ENCODE peak calls at places on chromosomes 6 and 20, in seven cellular contexts. One of them, this sample, is unnamed.

GRCh38 chr6:149032599-149033405 is 284.7 kb upstream of the TAB2 start:
- DNase-seq in BJ: peak; percentile 64
- DNase-seq in GM23338: no peak
- DNase-seq in nephron progenitor cell: no peak
- DNase-seq in hepatocyte: no peak
- DNase-seq in tibial artery: no peak
- DNase-seq in progenitor cell of endocrine pancreas: no peak
- DNase-seq in this sample: no peak

GRCh38 chr6:5992551-5993225 is 14.0 kb downstream of the NRN1 start:
- DNase-seq in BJ: no peak
- DNase-seq in GM23338: peak; percentile 41
- DNase-seq in nephron progenitor cell: peak; percentile 27
- DNase-seq in hepatocyte: no peak
- DNase-seq in tibial artery: no peak
- DNase-seq in progenitor cell of endocrine pancreas: no peak
- DNase-seq in this sample: no peak

GRCh38 chr6:15444881-15445280 is 199.0 kb downstream of the JARID2 start:
- DNase-seq in BJ: no peak
- DNase-seq in GM23338: no peak
- DNase-seq in nephron progenitor cell: no peak
- DNase-seq in hepatocyte: no peak
- DNase-seq in tibial artery: no peak
- DNase-seq in progenitor cell of endocrine pancreas: no peak
- DNase-seq in this sample: no peak

GRCh38 chr6:157462956-157463742 is 82.2 kb downstream of the ZDHHC14 start:
- DNase-seq in BJ: no peak
- DNase-seq in GM23338: peak; percentile 38
- DNase-seq in nephron progenitor cell: no peak
- DNase-seq in hepatocyte: no peak
- DNase-seq in tibial artery: no peak
- DNase-seq in progenitor cell of endocrine pancreas: no peak
- DNase-seq in this sample: no peak

GRCh38 chr6:125236536-125237327 is 65.0 kb downstream of the HDDC2 start:
- DNase-seq in BJ: no peak
- DNase-seq in GM23338: no peak
- DNase-seq in nephron progenitor cell: no peak
- DNase-seq in hepatocyte: no peak
- DNase-seq in tibial artery: no peak
- DNase-seq in progenitor cell of endocrine pancreas: no peak
- DNase-seq in this sample: no peak

GRCh38 chr6:154602708-154603107 is 92.2 kb upstream of the CNKSR3 start:
- DNase-seq in BJ: no peak
- DNase-seq in GM23338: no peak
- DNase-seq in nephron progenitor cell: no peak
- DNase-seq in hepatocyte: no peak
- DNase-seq in tibial artery: no peak
- DNase-seq in progenitor cell of endocrine pancreas: no peak
- DNase-seq in this sample: no peak

GRCh38 chr20:36091561-36092423 is 62.7 kb upstream of the EPB41L1 start:
- DNase-seq in BJ: no peak
- DNase-seq in GM23338: peak; percentile 84
- DNase-seq in nephron progenitor cell: no peak
- DNase-seq in hepatocyte: no peak
- DNase-seq in tibial artery: no peak
- DNase-seq in progenitor cell of endocrine pancreas: no peak
- DNase-seq in this sample: no peak

GRCh38 chr20:47262008-47262364 is 94.5 kb downstream of the ZMYND8 start:
- DNase-seq in BJ: no peak
- DNase-seq in GM23338: no peak
- DNase-seq in nephron progenitor cell: no peak
- DNase-seq in hepatocyte: no peak
- DNase-seq in tibial artery: no peak
- DNase-seq in progenitor cell of endocrine pancreas: no peak
- DNase-seq in this sample: no peak

GRCh38 chr6:74764486-74764885 is 441.4 kb downstream of the COL12A1 start:
- DNase-seq in BJ: no peak
- DNase-seq in GM23338: no peak
- DNase-seq in nephron progenitor cell: no peak
- DNase-seq in hepatocyte: no peak
- DNase-seq in tibial artery: no peak
- DNase-seq in progenitor cell of endocrine pancreas: no peak
- DNase-seq in this sample: no peak

GRCh38 chr20:8504030-8504429 is 372.0 kb downstream of the PLCB1 start:
- DNase-seq in BJ: no peak
- DNase-seq in GM23338: no peak
- DNase-seq in nephron progenitor cell: no peak
- DNase-seq in hepatocyte: no peak
- DNase-seq in tibial artery: no peak
- DNase-seq in progenitor cell of endocrine pancreas: no peak
- DNase-seq in this sample: no peak

GRCh38 chr6:155432293-155432692 is 23.3 kb downstream of the NOX3 start:
- DNase-seq in BJ: no peak
- DNase-seq in GM23338: no peak
- DNase-seq in nephron progenitor cell: no peak
- DNase-seq in hepatocyte: no peak
- DNase-seq in tibial artery: no peak
- DNase-seq in progenitor cell of endocrine pancreas: no peak
- DNase-seq in this sample: no peak

GRCh38 chr20:37971561-37972127 is 61.6 kb downstream of the TTI1 start:
- DNase-seq in BJ: no peak
- DNase-seq in GM23338: no peak
- DNase-seq in nephron progenitor cell: no peak
- DNase-seq in hepatocyte: no peak
- DNase-seq in tibial artery: no peak
- DNase-seq in progenitor cell of endocrine pancreas: no peak
- DNase-seq in this sample: no peak

GRCh38 chr6:153092082-153093013 is 38.7 kb downstream of the RGS17 start:
- DNase-seq in BJ: peak; percentile 47
- DNase-seq in GM23338: no peak
- DNase-seq in nephron progenitor cell: no peak
- DNase-seq in hepatocyte: no peak
- DNase-seq in tibial artery: no peak
- DNase-seq in progenitor cell of endocrine pancreas: no peak
- DNase-seq in this sample: no peak

GRCh38 chr6:135935951-135936601 is 84.6 kb downstream of the PDE7B start:
- DNase-seq in BJ: peak; percentile 57
- DNase-seq in GM23338: no peak
- DNase-seq in nephron progenitor cell: no peak
- DNase-seq in hepatocyte: no peak
- DNase-seq in tibial artery: peak; percentile 27
- DNase-seq in progenitor cell of endocrine pancreas: no peak
- DNase-seq in this sample: no peak

DNA sequence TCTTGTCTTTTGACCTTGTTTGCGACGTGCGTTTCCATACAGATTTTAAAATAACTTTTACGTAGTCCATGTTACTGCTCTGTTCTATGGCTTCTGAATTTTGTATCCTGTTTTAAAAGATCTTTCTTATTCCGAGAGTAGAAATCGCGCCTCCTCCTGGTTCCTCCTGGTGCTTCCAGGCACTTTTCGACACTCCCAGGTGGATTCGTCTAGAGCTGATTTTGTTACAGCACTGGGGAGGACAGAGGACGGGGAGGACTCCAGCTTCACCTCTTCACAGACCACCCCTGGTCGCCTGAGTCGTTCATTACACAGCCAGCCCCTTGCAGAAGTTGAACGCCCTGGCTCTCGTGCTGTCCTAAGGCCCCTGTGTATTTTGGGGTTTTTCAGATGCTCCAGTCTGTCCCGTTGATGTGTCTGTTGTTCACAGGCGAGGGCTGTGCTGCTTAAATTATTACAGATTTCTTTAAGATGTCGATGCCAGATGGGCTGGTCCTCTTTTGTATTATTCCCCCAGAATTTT is 30.4 kb downstream of the COL20A1 start:
- DNase-seq in BJ: no peak
- DNase-seq in GM23338: peak; percentile 49
- DNase-seq in nephron progenitor cell: no peak
- DNase-seq in hepatocyte: no peak
- DNase-seq in tibial artery: no peak
- DNase-seq in progenitor cell of endocrine pancreas: no peak
- DNase-seq in this sample: peak; percentile 19
- TF ChIP-seq CTCF in BJ: no peak
- TF ChIP-seq CTCF in GM23338: peak; percentile 26
- TF ChIP-seq CTCF in nephron progenitor cell: no peak
- TF ChIP-seq CTCF in hepatocyte: no peak
- TF ChIP-seq CTCF in tibial artery: no peak
- TF ChIP-seq CTCF in progenitor cell of endocrine pancreas: no peak
- TF ChIP-seq CTCF in this sample: no peak

DNA sequence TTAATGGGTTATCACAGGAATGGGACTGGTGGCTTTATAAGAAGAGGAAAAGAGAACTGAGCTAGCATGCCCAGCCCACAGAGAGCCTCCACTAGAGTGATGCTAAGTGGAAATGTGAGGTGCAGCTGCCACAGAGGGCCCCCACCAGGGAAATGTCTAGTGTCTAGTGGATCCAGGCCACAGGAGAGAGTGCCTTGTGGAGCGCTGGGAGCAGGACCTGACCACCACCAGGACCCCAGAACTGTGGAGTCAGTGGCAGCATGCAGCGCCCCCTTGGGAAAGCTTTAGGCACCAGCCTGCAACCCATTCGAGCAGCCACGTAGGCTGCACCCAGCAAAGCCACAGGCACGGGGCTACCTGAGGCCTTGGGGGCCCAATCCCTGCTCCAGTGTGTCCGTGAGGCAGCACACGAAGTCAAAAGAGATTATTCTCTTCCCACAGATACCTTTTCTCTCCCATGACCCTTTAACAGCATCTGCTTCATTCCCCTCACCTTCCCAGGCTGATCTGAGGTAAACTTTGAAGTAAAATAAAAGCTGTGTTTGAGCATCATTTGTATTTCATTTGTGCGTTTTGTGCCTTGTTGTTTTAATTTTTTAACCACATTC is 4.4 kb downstream of the HLA-E start:
- DNase-seq in BJ: no peak
- DNase-seq in GM23338: peak; percentile 83
- DNase-seq in nephron progenitor cell: peak; percentile 28
- DNase-seq in hepatocyte: no peak
- DNase-seq in tibial artery: no peak
- DNase-seq in progenitor cell of endocrine pancreas: no peak
- DNase-seq in this sample: no peak
- TF ChIP-seq CTCF in BJ: peak; percentile 27
- TF ChIP-seq CTCF in GM23338: peak; percentile 80
- TF ChIP-seq CTCF in nephron progenitor cell: no peak
- TF ChIP-seq CTCF in hepatocyte: no peak
- TF ChIP-seq CTCF in tibial artery: no peak
- TF ChIP-seq CTCF in progenitor cell of endocrine pancreas: peak; percentile 31
- TF ChIP-seq CTCF in this sample: no peak

GRCh38 chr6:109336221-109336955 is 45.9 kb downstream of the CD164 start:
- DNase-seq in BJ: no peak
- DNase-seq in GM23338: no peak
- DNase-seq in nephron progenitor cell: no peak
- DNase-seq in hepatocyte: no peak
- DNase-seq in tibial artery: peak; percentile 25
- DNase-seq in progenitor cell of endocrine pancreas: no peak
- DNase-seq in this sample: no peak
- TF ChIP-seq CTCF in BJ: no peak
- TF ChIP-seq CTCF in GM23338: no peak
- TF ChIP-seq CTCF in nephron progenitor cell: no peak
- TF ChIP-seq CTCF in hepatocyte: no peak
- TF ChIP-seq CTCF in tibial artery: no peak
- TF ChIP-seq CTCF in progenitor cell of endocrine pancreas: no peak
- TF ChIP-seq CTCF in this sample: no peak

DNA sequence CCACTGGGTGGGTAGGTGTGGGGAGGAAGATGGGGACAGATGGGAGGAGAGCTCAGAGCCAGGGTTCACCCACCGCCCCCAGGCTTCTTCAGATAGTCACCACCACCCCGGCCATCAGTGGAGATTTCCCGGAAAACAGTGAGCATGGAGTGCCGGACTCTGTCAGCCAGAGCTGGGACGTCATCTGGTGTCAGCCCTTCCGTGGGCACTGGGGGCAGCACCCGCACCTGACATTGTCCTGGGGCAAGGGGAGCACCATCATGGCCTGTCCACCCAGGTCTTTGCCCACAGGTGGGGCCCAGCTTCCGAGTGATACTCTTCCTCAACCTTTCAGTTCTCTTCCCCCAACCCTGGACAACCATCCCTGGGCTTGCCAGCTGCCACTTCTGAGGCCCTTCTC is 4.8 kb downstream of the EGFL8 start:
- DNase-seq in BJ: no peak
- DNase-seq in GM23338: no peak
- DNase-seq in nephron progenitor cell: no peak
- DNase-seq in hepatocyte: no peak
- DNase-seq in tibial artery: no peak
- DNase-seq in progenitor cell of endocrine pancreas: no peak
- DNase-seq in this sample: no peak
- TF ChIP-seq CTCF in BJ: no peak
- TF ChIP-seq CTCF in GM23338: peak; percentile 24
- TF ChIP-seq CTCF in nephron progenitor cell: no peak
- TF ChIP-seq CTCF in hepatocyte: no peak
- TF ChIP-seq CTCF in tibial artery: no peak
- TF ChIP-seq CTCF in progenitor cell of endocrine pancreas: peak; percentile 7
- TF ChIP-seq CTCF in this sample: no peak

DNA sequence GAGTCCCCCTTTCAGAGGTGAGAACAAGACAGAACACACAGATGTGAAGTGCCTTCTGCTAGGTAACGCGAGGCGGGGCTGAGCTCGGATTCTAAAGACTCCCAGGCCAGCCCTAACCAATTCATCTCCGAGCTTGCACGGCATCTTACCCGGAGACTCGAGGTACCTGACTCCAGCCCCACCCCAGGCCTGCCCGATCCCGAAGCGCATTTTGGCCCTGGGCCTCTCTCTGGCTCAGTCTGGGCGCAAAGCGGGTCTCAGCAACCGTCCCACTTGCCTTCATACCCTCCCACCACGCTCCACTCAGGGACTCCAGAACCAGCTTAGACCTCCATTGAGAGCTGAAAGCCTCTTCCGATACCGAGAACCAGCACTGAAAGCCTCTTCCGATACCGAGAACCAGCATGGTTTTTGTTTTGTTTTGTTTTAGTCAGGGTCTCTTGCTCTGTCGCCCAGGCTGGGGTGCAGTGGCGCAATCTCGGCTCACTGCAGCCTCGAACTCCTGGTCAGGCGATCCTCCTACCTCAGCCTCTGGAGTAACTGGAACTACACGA is 661 bp upstream of the DYNLRB1 start:
- DNase-seq in BJ: no peak
- DNase-seq in GM23338: peak; percentile 96
- DNase-seq in nephron progenitor cell: peak; percentile 58
- DNase-seq in hepatocyte: peak; percentile 80
- DNase-seq in tibial artery: no peak
- DNase-seq in progenitor cell of endocrine pancreas: peak; percentile 62
- DNase-seq in this sample: no peak
- TF ChIP-seq CTCF in BJ: no peak
- TF ChIP-seq CTCF in GM23338: no peak
- TF ChIP-seq CTCF in nephron progenitor cell: no peak
- TF ChIP-seq CTCF in hepatocyte: no peak
- TF ChIP-seq CTCF in tibial artery: no peak
- TF ChIP-seq CTCF in progenitor cell of endocrine pancreas: no peak
- TF ChIP-seq CTCF in this sample: no peak

DNA sequence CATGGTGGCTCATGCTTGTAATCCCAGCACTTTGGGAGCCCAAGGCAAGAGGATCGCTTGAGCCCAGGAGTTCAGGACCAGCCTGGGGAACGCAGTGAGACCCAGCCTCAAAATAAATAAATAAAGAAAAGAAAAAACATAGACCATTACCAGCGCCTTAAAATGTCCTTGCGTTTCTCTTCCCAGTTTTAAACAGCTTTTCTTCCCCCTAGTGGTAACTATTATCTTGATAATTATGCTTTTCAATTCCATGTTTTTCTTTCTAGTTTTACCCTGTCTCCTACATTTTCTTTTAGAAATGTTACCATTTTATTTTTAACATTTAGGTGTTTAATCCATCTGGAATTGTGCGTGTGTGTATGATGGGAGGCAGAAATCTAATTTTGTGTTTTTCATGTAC is 24.4 kb downstream of the DNAH8 start:
- DNase-seq in BJ: no peak
- DNase-seq in GM23338: peak; percentile 36
- DNase-seq in nephron progenitor cell: no peak
- DNase-seq in hepatocyte: no peak
- DNase-seq in tibial artery: no peak
- DNase-seq in progenitor cell of endocrine pancreas: no peak
- DNase-seq in this sample: no peak
- TF ChIP-seq CTCF in BJ: no peak
- TF ChIP-seq CTCF in GM23338: no peak
- TF ChIP-seq CTCF in nephron progenitor cell: peak; percentile 35
- TF ChIP-seq CTCF in hepatocyte: peak; percentile 49
- TF ChIP-seq CTCF in tibial artery: no peak
- TF ChIP-seq CTCF in progenitor cell of endocrine pancreas: peak; percentile 50
- TF ChIP-seq CTCF in this sample: no peak